ENCODE peak calls at places on chromosomes 3 and 15, in eight cellular contexts. One of them, this sample, is unnamed.

GRCh38 chr3:17179381-17180205 is 294.8 kb downstream of the PLCL2 start:
- DNase-seq in H54: no peak
- DNase-seq in effector CD4-positive, alpha-beta T cell: no peak
- DNase-seq in H9: no peak
- DNase-seq in fibroblast of mammary gland: peak
- DNase-seq in hepatic stellate cell: peak
- DNase-seq in epithelial cell of proximal tubule: no peak
- DNase-seq in mucosa of gallbladder: no peak
- DNase-seq in this sample: no peak

GRCh38 chr3:124995460-124995994 is 60.3 kb downstream of the HEG1 start:
- DNase-seq in fibroblast of mammary gland: peak
- DNase-seq in effector CD4-positive, alpha-beta T cell: peak
- DNase-seq in H9: peak
- DNase-seq in hepatic stellate cell: peak
- DNase-seq in H54: peak
- DNase-seq in mucosa of gallbladder: peak
- DNase-seq in epithelial cell of proximal tubule: no peak
- DNase-seq in this sample: no peak

GRCh38 chr15:90259524-90259923 is 5.9 kb upstream of the NGRN start:
- DNase-seq in fibroblast of mammary gland: peak
- DNase-seq in H9: no peak
- DNase-seq in mucosa of gallbladder: no peak
- DNase-seq in epithelial cell of proximal tubule: no peak
- DNase-seq in H54: no peak
- DNase-seq in effector CD4-positive, alpha-beta T cell: no peak
- DNase-seq in hepatic stellate cell: no peak
- DNase-seq in this sample: no peak

GRCh38 chr3:164377466-164377865 is 700.8 kb downstream of the SI start:
- DNase-seq in fibroblast of mammary gland: no peak
- DNase-seq in mucosa of gallbladder: no peak
- DNase-seq in epithelial cell of proximal tubule: no peak
- DNase-seq in effector CD4-positive, alpha-beta T cell: no peak
- DNase-seq in H54: no peak
- DNase-seq in H9: no peak
- DNase-seq in hepatic stellate cell: no peak
- DNase-seq in this sample: no peak

GRCh38 chr3:169835533-169835932 is 22.8 kb upstream of the LRRC34 start:
- DNase-seq in effector CD4-positive, alpha-beta T cell: no peak
- DNase-seq in mucosa of gallbladder: no peak
- DNase-seq in H54: no peak
- DNase-seq in hepatic stellate cell: no peak
- DNase-seq in H9: no peak
- DNase-seq in fibroblast of mammary gland: no peak
- DNase-seq in epithelial cell of proximal tubule: no peak
- DNase-seq in this sample: no peak

GRCh38 chr3:94159062-94159726 is 96.3 kb downstream of the NSUN3 start:
- DNase-seq in effector CD4-positive, alpha-beta T cell: no peak
- DNase-seq in fibroblast of mammary gland: peak
- DNase-seq in mucosa of gallbladder: no peak
- DNase-seq in hepatic stellate cell: peak
- DNase-seq in epithelial cell of proximal tubule: no peak
- DNase-seq in H54: peak
- DNase-seq in H9: no peak
- DNase-seq in this sample: no peak

GRCh38 chr3:102206506-102207145 is 228.2 kb upstream of the ZPLD1 start:
- DNase-seq in mucosa of gallbladder: peak
- DNase-seq in H9: no peak
- DNase-seq in hepatic stellate cell: no peak
- DNase-seq in effector CD4-positive, alpha-beta T cell: no peak
- DNase-seq in epithelial cell of proximal tubule: peak
- DNase-seq in fibroblast of mammary gland: peak
- DNase-seq in H54: no peak
- DNase-seq in this sample: no peak

GRCh38 chr3:185733980-185734724 is 90.7 kb downstream of the IGF2BP2 start:
- DNase-seq in H9: peak
- DNase-seq in hepatic stellate cell: peak
- DNase-seq in H54: peak
- DNase-seq in epithelial cell of proximal tubule: peak
- DNase-seq in effector CD4-positive, alpha-beta T cell: no peak
- DNase-seq in mucosa of gallbladder: peak
- DNase-seq in fibroblast of mammary gland: peak
- DNase-seq in this sample: peak

GRCh38 chr3:69690-70089 is 126.9 kb upstream of the CHL1 start:
- DNase-seq in mucosa of gallbladder: no peak
- DNase-seq in fibroblast of mammary gland: peak
- DNase-seq in hepatic stellate cell: no peak
- DNase-seq in epithelial cell of proximal tubule: no peak
- DNase-seq in H9: no peak
- DNase-seq in H54: no peak
- DNase-seq in effector CD4-positive, alpha-beta T cell: no peak
- DNase-seq in this sample: no peak

GRCh38 chr15:41882689-41883483 is 11.0 kb downstream of the SPTBN5 start:
- DNase-seq in H9: no peak
- DNase-seq in effector CD4-positive, alpha-beta T cell: no peak
- DNase-seq in H54: no peak
- DNase-seq in mucosa of gallbladder: no peak
- DNase-seq in hepatic stellate cell: no peak
- DNase-seq in fibroblast of mammary gland: no peak
- DNase-seq in epithelial cell of proximal tubule: no peak
- DNase-seq in this sample: no peak

GRCh38 chr15:88243895-88244787 is 12.4 kb downstream of the NTRK3 start:
- DNase-seq in epithelial cell of proximal tubule: no peak
- DNase-seq in hepatic stellate cell: peak
- DNase-seq in mucosa of gallbladder: no peak
- DNase-seq in effector CD4-positive, alpha-beta T cell: no peak
- DNase-seq in H54: peak
- DNase-seq in fibroblast of mammary gland: peak
- DNase-seq in H9: peak
- DNase-seq in this sample: no peak

GRCh38 chr3:85081191-85081895 is 122.6 kb downstream of the CADM2 start:
- DNase-seq in H54: no peak
- DNase-seq in mucosa of gallbladder: peak
- DNase-seq in fibroblast of mammary gland: no peak
- DNase-seq in epithelial cell of proximal tubule: no peak
- DNase-seq in effector CD4-positive, alpha-beta T cell: no peak
- DNase-seq in hepatic stellate cell: no peak
- DNase-seq in H9: no peak
- DNase-seq in this sample: no peak

GRCh38 chr3:732326-732928 is 360.4 kb upstream of the CNTN6 start:
- DNase-seq in mucosa of gallbladder: no peak
- DNase-seq in H9: no peak
- DNase-seq in epithelial cell of proximal tubule: no peak
- DNase-seq in H54: no peak
- DNase-seq in effector CD4-positive, alpha-beta T cell: no peak
- DNase-seq in fibroblast of mammary gland: no peak
- DNase-seq in hepatic stellate cell: no peak
- DNase-seq in this sample: no peak

GRCh38 chr3:45145681-45146614 is at the start of gene CDCP1:
- DNase-seq in H54: no peak
- DNase-seq in hepatic stellate cell: no peak
- DNase-seq in effector CD4-positive, alpha-beta T cell: no peak
- DNase-seq in fibroblast of mammary gland: no peak
- DNase-seq in epithelial cell of proximal tubule: no peak
- DNase-seq in mucosa of gallbladder: peak
- DNase-seq in H9: peak
- DNase-seq in this sample: no peak

GRCh38 chr3:105715372-105715771 is 153.4 kb downstream of the CBLB start:
- DNase-seq in H9: no peak
- DNase-seq in hepatic stellate cell: peak
- DNase-seq in H54: peak
- DNase-seq in effector CD4-positive, alpha-beta T cell: no peak
- DNase-seq in fibroblast of mammary gland: peak
- DNase-seq in epithelial cell of proximal tubule: no peak
- DNase-seq in mucosa of gallbladder: no peak
- DNase-seq in this sample: no peak

GRCh38 chr3:129184396-129184656 is 630 bp upstream of the CNBP start:
- DNase-seq in epithelial cell of proximal tubule: no peak
- DNase-seq in H54: no peak
- DNase-seq in effector CD4-positive, alpha-beta T cell: no peak
- DNase-seq in fibroblast of mammary gland: no peak
- DNase-seq in hepatic stellate cell: no peak
- DNase-seq in mucosa of gallbladder: no peak
- DNase-seq in H9: no peak
- DNase-seq in this sample: no peak

GRCh38 chr15:28901987-28902745 is 16.4 kb downstream of the APBA2 start:
- DNase-seq in H9: peak
- DNase-seq in mucosa of gallbladder: no peak
- DNase-seq in effector CD4-positive, alpha-beta T cell: no peak
- DNase-seq in epithelial cell of proximal tubule: no peak
- DNase-seq in fibroblast of mammary gland: no peak
- DNase-seq in H54: no peak
- DNase-seq in hepatic stellate cell: no peak
- DNase-seq in this sample: no peak